ENCODE peak calls at places on chromosomes 5 and 9, in four cellular contexts. V, D, I and E are unnamed samples.

GRCh38 chr9:127557466-127557869 is 54.6 kb upstream of the STXBP1 start:
- DNase-seq in V (no peak), D (no peak), I (peak), E (no peak)

GRCh38 chr5:90421136-90421535 is 11.6 kb upstream of the CETN3 start:
- DNase-seq in V (no peak), D (no peak), I (no peak), E (no peak)

GRCh38 chr9:108094676-108094993 is 605.1 kb upstream of the KLF4 start:
- DNase-seq in V (no peak), D (no peak), I (no peak), E (no peak)

GRCh38 chr9:123267481-123268239 is 726 bp downstream of the STRBP start:
- DNase-seq in V (peak), D (peak), I (no peak), E (no peak)

GRCh38 chr5:36883894-36884462 is 7.4 kb downstream of the NIPBL start:
- DNase-seq in V (no peak), D (no peak), I (no peak), E (no peak)

GRCh38 chr5:153157156-153157555 is 333.3 kb upstream of the GRIA1 start:
- DNase-seq in V (no peak), D (no peak), I (peak), E (no peak)

GRCh38 chr9:21559402-21560280 is 77.5 kb upstream of the IFNE start:
- DNase-seq in V (peak), D (no peak), I (peak), E (peak)

GRCh38 chr9:37198831-37199230 is 78.5 kb downstream of the ZCCHC7 start:
- DNase-seq in V (no peak), D (no peak), I (no peak), E (no peak)

GRCh38 chr5:143985832-143986485 is 174.0 kb downstream of the HMHB1 start:
- DNase-seq in V (no peak), D (no peak), I (peak), E (no peak)

GRCh38 chr9:96852676-96853075 is 1.6 kb downstream of the ZNF782 start:
- DNase-seq in V (no peak), D (no peak), I (no peak), E (no peak)

GRCh38 chr5:134003957-134004625 is 684 bp downstream of the VDAC1 start:
- DNase-seq in V (peak), D (peak), I (peak), E (no peak)

GRCh38 chr5:67723873-67724272 is 491.7 kb upstream of the PIK3R1 start:
- DNase-seq in V (no peak), D (no peak), I (no peak), E (no peak)

GRCh38 chr5:105924366-105924765 is 1746.4 kb downstream of the EFNA5 start:
- DNase-seq in V (no peak), D (no peak), I (no peak), E (no peak)

GRCh38 chr5:142608094-142608493 is 77.8 kb downstream of the FGF1 start:
- DNase-seq in V (no peak), D (no peak), I (no peak), E (no peak)

GRCh38 chr9:138020120-138020794 is 142.7 kb downstream of the CACNA1B start:
- DNase-seq in V (no peak), D (no peak), I (no peak), E (no peak)

GRCh38 chr9:120923620-120924328 is 2.8 kb downstream of the TRAF1 start:
- DNase-seq in V (no peak), D (no peak), I (no peak), E (no peak)

GRCh38 chr5:149313151-149313841 is 32.0 kb upstream of the GRPEL2 start:
- DNase-seq in V (no peak), D (no peak), I (no peak), E (no peak)

GRCh38 chr9:127826253-127826913 is 23.7 kb downstream of the FPGS start:
- DNase-seq in V (no peak), D (no peak), I (no peak), E (no peak)

DNA sequence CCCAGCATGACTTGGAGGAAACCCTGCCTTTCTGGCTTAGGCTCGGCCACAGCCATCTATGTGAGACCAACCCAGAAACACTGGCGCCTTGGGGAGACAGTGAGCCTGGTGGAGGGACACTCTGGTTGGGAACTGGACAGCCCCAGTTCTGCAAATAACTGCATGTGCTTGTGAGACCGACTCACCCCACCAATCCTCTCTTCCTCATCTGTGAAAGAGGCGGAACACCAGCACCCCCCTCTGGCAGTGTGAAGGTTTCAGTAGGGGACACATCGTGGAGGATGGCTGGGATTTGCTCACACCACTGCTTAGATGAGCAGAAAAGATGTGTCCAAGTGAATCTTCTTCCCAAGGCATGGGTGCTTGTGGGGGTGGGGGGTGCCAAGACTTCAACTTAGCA is 43.4 kb upstream of the N4BP3 start:
- DNase-seq in V (peak), D (no peak), I (peak), E (no peak)
- TF ChIP-seq CTCF in V (no peak), D (no peak), I (peak), E (peak)

GRCh38 chr5:132807163-132807838 is 5.8 kb upstream of the SOWAHA start:
- DNase-seq in V (no peak), D (peak), I (no peak), E (no peak)
- TF ChIP-seq CTCF in V (no peak), D (no peak), I (no peak), E (peak)

DNA sequence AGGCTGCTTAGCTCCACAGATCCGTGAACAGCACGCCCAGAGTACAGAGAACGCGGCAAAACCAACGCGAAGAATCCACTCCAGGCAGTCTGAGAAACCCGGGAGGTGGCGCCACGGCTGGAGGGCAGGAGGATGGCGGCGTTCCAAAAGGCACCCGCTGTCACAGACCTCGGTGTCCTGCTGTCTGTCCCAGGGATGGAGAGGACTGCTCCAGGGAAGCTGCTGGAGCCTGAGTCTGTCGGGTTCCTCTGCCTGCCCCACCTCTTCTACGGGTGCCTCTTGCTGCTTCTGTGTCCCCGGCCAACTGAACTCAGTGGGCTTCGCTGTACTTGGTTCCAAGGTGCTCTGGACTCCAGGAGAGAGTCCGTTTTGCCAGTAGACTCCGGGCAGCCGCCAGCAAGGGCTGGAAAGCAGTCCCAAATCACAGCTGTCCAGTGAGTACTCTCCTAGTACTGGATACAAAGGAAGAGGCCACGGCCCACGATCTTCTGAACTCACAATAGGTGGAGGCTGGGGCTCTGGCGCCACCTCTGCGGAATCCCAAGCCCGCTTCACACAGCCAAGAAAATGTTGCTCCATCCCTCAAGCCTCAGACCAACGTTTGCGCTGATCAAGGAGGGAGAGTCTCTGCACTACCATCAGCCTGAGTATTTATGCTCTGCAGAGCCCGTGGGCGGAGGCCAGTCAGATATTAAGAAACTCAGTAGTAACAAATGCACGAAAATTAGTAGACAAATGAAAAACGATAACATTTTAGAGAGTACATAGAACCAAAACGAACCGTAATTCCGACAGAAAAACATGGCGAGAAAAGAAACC is 442 bp downstream of the ANXA2R start:
- DNase-seq in V (peak), D (peak), I (peak), E (no peak)
- TF ChIP-seq CTCF in V (no peak), D (no peak), I (no peak), E (peak)

DNA sequence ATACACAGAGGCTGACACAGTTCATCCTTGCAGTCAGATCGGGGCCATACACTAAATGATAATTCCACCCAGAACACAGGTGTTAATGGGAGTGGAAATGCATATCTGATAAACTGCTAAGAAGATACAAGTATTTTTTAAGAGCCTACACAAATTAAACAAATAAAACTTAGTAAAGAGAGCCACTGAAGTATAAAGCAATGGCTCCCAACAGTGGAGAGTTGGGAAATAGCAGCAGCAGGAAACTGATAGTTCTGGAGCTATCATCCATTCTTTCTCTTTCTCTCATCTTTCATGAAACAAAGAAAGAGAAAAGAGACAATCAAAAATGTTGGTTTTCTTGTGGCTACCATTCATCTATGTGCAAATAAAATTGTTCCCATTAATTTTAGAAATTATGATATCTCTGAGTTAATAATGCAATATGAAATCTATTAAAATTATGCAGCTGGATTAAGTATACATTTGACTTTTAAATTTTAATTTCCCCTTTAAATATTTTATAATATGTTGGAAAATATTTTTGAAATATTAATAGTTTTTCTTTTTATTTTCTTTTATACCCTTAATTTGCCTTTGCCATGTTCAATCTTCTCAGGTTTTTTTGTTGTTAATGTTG is 120.8 kb downstream of the EMB start:
- DNase-seq in V (no peak), D (no peak), I (no peak), E (no peak)
- TF ChIP-seq CTCF in V (no peak), D (no peak), I (peak), E (no peak)

GRCh38 chr9:110432253-110432652 is 94.6 kb upstream of the TXNDC8 start:
- DNase-seq in V (no peak), D (no peak), I (peak), E (no peak)

GRCh38 chr9:110426052-110426709 is 88.5 kb upstream of the TXNDC8 start:
- DNase-seq in V (no peak), D (no peak), I (peak), E (no peak)

GRCh38 chr9:110427497-110428104 is 89.9 kb upstream of the TXNDC8 start:
- DNase-seq in V (no peak), D (no peak), I (peak), E (no peak)

DNA sequence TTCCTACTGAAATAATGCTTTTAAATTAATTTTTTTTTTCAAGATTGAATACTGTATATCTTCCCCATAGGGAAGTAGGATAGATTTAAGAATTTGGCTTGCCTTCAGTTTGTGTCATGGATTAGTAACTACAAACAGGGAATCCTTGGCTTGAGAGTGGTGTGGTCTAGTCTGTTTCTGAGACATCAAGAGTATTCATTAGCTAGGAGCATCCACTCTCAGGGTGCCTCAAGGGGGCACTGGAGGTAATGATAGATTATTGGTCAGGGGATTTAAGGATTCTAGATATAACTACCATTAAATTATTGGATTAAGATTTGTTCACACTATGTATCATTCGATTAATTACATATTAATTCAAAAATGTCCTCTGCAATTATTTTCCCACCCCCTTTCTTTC is 91.8 kb upstream of the TXNDC8 start:
- DNase-seq in V (no peak), D (no peak), I (no peak), E (no peak)
- TF ChIP-seq CTCF in V (no peak), D (no peak), I (peak), E (no peak)

GRCh38 chr5:77073667-77074066 is 13.4 kb downstream of the ZBED3 start:
- DNase-seq in V (no peak), D (no peak), I (peak), E (no peak)

GRCh38 chr5:77074745-77075144 is 12.3 kb downstream of the ZBED3 start:
- DNase-seq in V (no peak), D (no peak), I (no peak), E (no peak)

GRCh38 chr5:77080905-77081304 is 6.2 kb downstream of the ZBED3 start:
- DNase-seq in V (no peak), D (no peak), I (no peak), E (no peak)

GRCh38 chr5:77077821-77078176 is 9.3 kb downstream of the ZBED3 start:
- DNase-seq in V (no peak), D (no peak), I (no peak), E (no peak)

DNA sequence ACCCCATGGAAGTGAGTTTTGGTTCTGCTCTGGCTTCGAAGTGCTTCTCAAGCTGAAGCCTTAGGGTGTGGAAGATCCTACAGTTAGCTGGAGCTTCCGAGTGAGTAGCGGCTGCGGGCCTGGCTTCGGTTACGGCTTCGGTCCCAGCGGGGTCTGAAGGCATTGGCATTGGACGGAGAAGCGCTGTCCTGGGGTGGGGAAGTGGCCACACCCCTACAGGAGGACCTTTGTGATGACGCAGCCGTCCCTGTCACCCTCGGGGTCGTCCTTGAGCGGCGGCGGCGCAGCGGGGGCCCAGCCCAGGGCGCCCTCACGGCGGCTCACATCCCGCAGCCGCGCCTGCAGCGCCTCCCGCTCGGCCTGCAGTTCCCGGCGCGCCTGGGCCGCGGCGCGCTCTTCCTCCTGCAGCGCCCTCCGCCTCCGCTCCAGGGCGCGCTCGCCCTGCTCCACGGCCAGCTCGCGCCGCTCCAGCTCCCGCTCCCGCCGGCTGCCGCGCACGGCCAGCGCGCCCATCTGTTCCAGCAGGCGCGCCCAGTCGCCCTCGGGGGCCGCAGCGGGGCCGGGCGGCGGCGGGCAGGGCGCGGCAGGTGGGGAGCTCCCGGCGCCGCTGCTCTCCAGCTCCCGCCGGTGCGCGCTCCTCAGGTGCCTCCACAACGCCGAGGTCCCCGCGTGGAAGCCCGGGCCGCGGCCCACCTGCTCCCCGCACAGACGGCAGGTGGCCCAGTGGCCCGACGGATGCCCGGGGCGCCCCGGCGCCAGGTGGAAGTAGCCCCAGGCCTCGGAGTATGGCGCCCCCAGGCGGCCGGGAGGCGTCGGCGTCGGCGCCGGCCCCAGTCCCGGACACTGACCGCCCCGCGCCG is 9.9 kb downstream of the ZBED3 start:
- DNase-seq in V (peak), D (peak), I (no peak), E (peak)
- TF ChIP-seq CTCF in V (no peak), D (peak), I (peak), E (peak)

GRCh38 chr5:175728885-175729828 is 71.3 kb downstream of the HRH2 start:
- DNase-seq in V (no peak), D (peak), I (peak), E (peak)
- TF ChIP-seq CTCF in V (no peak), D (no peak), I (no peak), E (peak)

GRCh38 chr5:177507165-177507564 is 2.5 kb downstream of the DOK3 start:
- DNase-seq in V (no peak), D (no peak), I (no peak), E (no peak)
- TF ChIP-seq CTCF in V (no peak), D (no peak), I (peak), E (peak)

DNA sequence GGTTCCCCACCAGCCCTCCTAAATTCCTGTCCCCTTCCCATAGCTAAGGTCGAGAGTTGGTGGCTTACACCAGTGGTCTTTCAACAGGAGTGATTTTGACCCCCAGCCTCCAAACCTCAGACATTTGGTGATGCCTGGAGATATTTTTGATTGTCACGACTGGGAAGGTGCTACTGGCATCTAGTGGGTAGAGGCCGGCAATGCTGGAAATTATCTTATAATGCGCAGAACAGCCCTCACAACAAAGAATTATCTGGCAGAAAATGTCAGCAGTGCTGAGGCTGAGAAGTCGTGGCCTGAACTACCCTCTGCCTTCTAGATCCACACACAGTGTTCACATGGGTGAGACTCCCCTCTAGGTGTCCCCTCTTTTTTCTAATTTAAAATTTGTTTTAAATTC is 69.6 kb downstream of the IL31RA start:
- DNase-seq in V (no peak), D (peak), I (peak), E (no peak)
- TF ChIP-seq CTCF in V (no peak), D (no peak), I (peak), E (peak)

GRCh38 chr5:140207250-140207954 is 32.4 kb downstream of the CYSTM1 start:
- DNase-seq in V (no peak), D (no peak), I (no peak), E (no peak)
- TF ChIP-seq CTCF in V (no peak), D (no peak), I (no peak), E (no peak)